ENCODE peak calls at places on chromosomes 2 and 18, in eight cellular contexts. One of them, this sample, is unnamed.

GRCh38 chr2:181892795-181893435 is 1.4 kb downstream of the ITPRID2 start:
- DNase-seq in IMR-90: peak; percentile 58
- DNase-seq in brain microvascular endothelial cell: no peak
- DNase-seq in fibroblast of mammary gland: peak; percentile 57
- DNase-seq in bronchial epithelial cell: peak; percentile 63
- DNase-seq in astrocyte: peak; percentile 60
- DNase-seq in upper lobe of right lung: no peak
- DNase-seq in kidney: no peak
- DNase-seq in this sample: peak; percentile 65

GRCh38 chr2:47402555-47402804 is 476 bp upstream of the MSH2 start:
- DNase-seq in kidney: no peak
- DNase-seq in astrocyte: peak; percentile 23
- DNase-seq in fibroblast of mammary gland: peak; percentile 48
- DNase-seq in upper lobe of right lung: no peak
- DNase-seq in IMR-90: peak; percentile 45
- DNase-seq in bronchial epithelial cell: peak; percentile 39
- DNase-seq in brain microvascular endothelial cell: peak; percentile 18
- DNase-seq in this sample: peak; percentile 39

GRCh38 chr2:138030459-138030858 is 66.2 kb downstream of the HNMT start:
- DNase-seq in IMR-90: peak; percentile 52
- DNase-seq in fibroblast of mammary gland: peak; percentile 35
- DNase-seq in kidney: no peak
- DNase-seq in astrocyte: peak; percentile 98
- DNase-seq in bronchial epithelial cell: peak; percentile 86
- DNase-seq in brain microvascular endothelial cell: peak; percentile 84
- DNase-seq in upper lobe of right lung: no peak
- DNase-seq in this sample: peak; percentile 88

GRCh38 chr2:11155326-11156059 is at the start of gene SLC66A3:
- DNase-seq in astrocyte: peak; percentile 75
- DNase-seq in kidney: no peak
- DNase-seq in bronchial epithelial cell: peak; percentile 77
- DNase-seq in IMR-90: peak; percentile 87
- DNase-seq in fibroblast of mammary gland: peak; percentile 81
- DNase-seq in brain microvascular endothelial cell: peak; percentile 64
- DNase-seq in upper lobe of right lung: no peak
- DNase-seq in this sample: peak; percentile 91

GRCh38 chr18:2104620-2105462 is 466.5 kb downstream of the METTL4 start:
- DNase-seq in astrocyte: peak; percentile 6
- DNase-seq in bronchial epithelial cell: peak; percentile 37
- DNase-seq in brain microvascular endothelial cell: peak; percentile 38
- DNase-seq in fibroblast of mammary gland: peak; percentile 49
- DNase-seq in upper lobe of right lung: peak; percentile 75
- DNase-seq in kidney: no peak
- DNase-seq in IMR-90: peak; percentile 24
- DNase-seq in this sample: peak; percentile 77

GRCh38 chr2:191950132-191950885 is 103.4 kb upstream of the CAVIN2 start:
- DNase-seq in brain microvascular endothelial cell: peak; percentile 15
- DNase-seq in IMR-90: peak; percentile 73
- DNase-seq in upper lobe of right lung: no peak
- DNase-seq in fibroblast of mammary gland: peak; percentile 67
- DNase-seq in bronchial epithelial cell: peak; percentile 62
- DNase-seq in kidney: no peak
- DNase-seq in astrocyte: peak; percentile 56
- DNase-seq in this sample: peak; percentile 57

GRCh38 chr2:86308984-86309695 is 28.3 kb downstream of the REEP1 start:
- DNase-seq in upper lobe of right lung: no peak
- DNase-seq in fibroblast of mammary gland: no peak
- DNase-seq in brain microvascular endothelial cell: no peak
- DNase-seq in bronchial epithelial cell: no peak
- DNase-seq in kidney: no peak
- DNase-seq in astrocyte: no peak
- DNase-seq in IMR-90: no peak
- DNase-seq in this sample: no peak

GRCh38 chr2:216792222-216793001 is 67.5 kb downstream of the TNP1 start:
- DNase-seq in bronchial epithelial cell: peak; percentile 58
- DNase-seq in brain microvascular endothelial cell: peak; percentile 21
- DNase-seq in astrocyte: peak; percentile 83
- DNase-seq in fibroblast of mammary gland: peak; percentile 22
- DNase-seq in upper lobe of right lung: no peak
- DNase-seq in kidney: peak; percentile 91
- DNase-seq in IMR-90: peak; percentile 48
- DNase-seq in this sample: peak; percentile 12

GRCh38 chr2:193743089-193743488 is 1548.4 kb upstream of the TMEFF2 start:
- DNase-seq in IMR-90: no peak
- DNase-seq in astrocyte: no peak
- DNase-seq in upper lobe of right lung: no peak
- DNase-seq in fibroblast of mammary gland: no peak
- DNase-seq in kidney: no peak
- DNase-seq in bronchial epithelial cell: no peak
- DNase-seq in brain microvascular endothelial cell: no peak
- DNase-seq in this sample: no peak

GRCh38 chr2:66694087-66694858 is 259.3 kb downstream of the MEIS1 start:
- DNase-seq in fibroblast of mammary gland: no peak
- DNase-seq in bronchial epithelial cell: no peak
- DNase-seq in astrocyte: no peak
- DNase-seq in upper lobe of right lung: no peak
- DNase-seq in IMR-90: no peak
- DNase-seq in brain microvascular endothelial cell: no peak
- DNase-seq in kidney: no peak
- DNase-seq in this sample: no peak

GRCh38 chr18:961644-962355 is 57.1 kb downstream of the ADCYAP1 start:
- DNase-seq in bronchial epithelial cell: peak; percentile 27
- DNase-seq in astrocyte: no peak
- DNase-seq in fibroblast of mammary gland: peak; percentile 54
- DNase-seq in upper lobe of right lung: no peak
- DNase-seq in brain microvascular endothelial cell: peak; percentile 43
- DNase-seq in IMR-90: peak; percentile 35
- DNase-seq in kidney: peak; percentile 66
- DNase-seq in this sample: peak; percentile 68

GRCh38 chr2:226758886-226759660 is 40.5 kb downstream of the IRS1 start:
- DNase-seq in upper lobe of right lung: no peak
- DNase-seq in brain microvascular endothelial cell: peak; percentile 61
- DNase-seq in fibroblast of mammary gland: peak; percentile 86
- DNase-seq in astrocyte: peak; percentile 66
- DNase-seq in kidney: no peak
- DNase-seq in IMR-90: peak; percentile 87
- DNase-seq in bronchial epithelial cell: peak; percentile 54
- DNase-seq in this sample: peak; percentile 89

GRCh38 chr18:27114842-27115241 is 70.3 kb downstream of the CHST9 start:
- DNase-seq in brain microvascular endothelial cell: no peak
- DNase-seq in IMR-90: no peak
- DNase-seq in bronchial epithelial cell: no peak
- DNase-seq in upper lobe of right lung: no peak
- DNase-seq in fibroblast of mammary gland: no peak
- DNase-seq in kidney: no peak
- DNase-seq in astrocyte: no peak
- DNase-seq in this sample: peak; percentile 3

GRCh38 chr2:173978447-173978846 is 13.3 kb upstream of the SP3 start:
- DNase-seq in bronchial epithelial cell: peak; percentile 82
- DNase-seq in astrocyte: no peak
- DNase-seq in upper lobe of right lung: no peak
- DNase-seq in kidney: no peak
- DNase-seq in IMR-90: peak; percentile 36
- DNase-seq in brain microvascular endothelial cell: no peak
- DNase-seq in fibroblast of mammary gland: peak; percentile 68
- DNase-seq in this sample: no peak

GRCh38 chr2:15880226-15881119 is 59.9 kb upstream of the MYCN start:
- DNase-seq in bronchial epithelial cell: no peak
- DNase-seq in kidney: no peak
- DNase-seq in IMR-90: no peak
- DNase-seq in fibroblast of mammary gland: no peak
- DNase-seq in astrocyte: no peak
- DNase-seq in upper lobe of right lung: no peak
- DNase-seq in brain microvascular endothelial cell: no peak
- DNase-seq in this sample: no peak

GRCh38 chr2:178732913-178733312 is 74.3 kb downstream of the TTN start:
- DNase-seq in fibroblast of mammary gland: no peak
- DNase-seq in upper lobe of right lung: no peak
- DNase-seq in bronchial epithelial cell: no peak
- DNase-seq in astrocyte: no peak
- DNase-seq in kidney: no peak
- DNase-seq in IMR-90: no peak
- DNase-seq in brain microvascular endothelial cell: no peak
- DNase-seq in this sample: no peak

GRCh38 chr2:102050854-102051391 is 59.2 kb downstream of the IL1R2 start:
- DNase-seq in brain microvascular endothelial cell: peak; percentile 83
- DNase-seq in bronchial epithelial cell: no peak
- DNase-seq in astrocyte: peak; percentile 82
- DNase-seq in IMR-90: peak; percentile 91
- DNase-seq in fibroblast of mammary gland: peak; percentile 95
- DNase-seq in upper lobe of right lung: peak; percentile 73
- DNase-seq in kidney: peak; percentile 93
- DNase-seq in this sample: peak; percentile 92

GRCh38 chr2:219417374-219417773 is 803 bp upstream of the DES start:
- DNase-seq in astrocyte: no peak
- DNase-seq in upper lobe of right lung: no peak
- DNase-seq in brain microvascular endothelial cell: no peak
- DNase-seq in fibroblast of mammary gland: no peak
- DNase-seq in kidney: no peak
- DNase-seq in IMR-90: no peak
- DNase-seq in bronchial epithelial cell: no peak
- DNase-seq in this sample: no peak

GRCh38 chr18:596288-596881 is 403 bp upstream of the CLUL1 start:
- DNase-seq in kidney: peak; percentile 87
- DNase-seq in astrocyte: no peak
- DNase-seq in upper lobe of right lung: no peak
- DNase-seq in IMR-90: no peak
- DNase-seq in brain microvascular endothelial cell: no peak
- DNase-seq in fibroblast of mammary gland: no peak
- DNase-seq in bronchial epithelial cell: peak; percentile 53
- DNase-seq in this sample: no peak

GRCh38 chr2:207876834-207877535 is 107.3 kb upstream of the FZD5 start:
- DNase-seq in brain microvascular endothelial cell: no peak
- DNase-seq in kidney: no peak
- DNase-seq in astrocyte: no peak
- DNase-seq in IMR-90: no peak
- DNase-seq in fibroblast of mammary gland: no peak
- DNase-seq in upper lobe of right lung: no peak
- DNase-seq in bronchial epithelial cell: no peak
- DNase-seq in this sample: no peak

GRCh38 chr2:175435012-175435411 is 253.5 kb upstream of the ATP5MC3 start:
- DNase-seq in kidney: no peak
- DNase-seq in bronchial epithelial cell: peak; percentile 55
- DNase-seq in IMR-90: no peak
- DNase-seq in brain microvascular endothelial cell: no peak
- DNase-seq in upper lobe of right lung: no peak
- DNase-seq in astrocyte: no peak
- DNase-seq in fibroblast of mammary gland: no peak
- DNase-seq in this sample: no peak

GRCh38 chr2:160271166-160272086 is 71.4 kb upstream of the ITGB6 start:
- DNase-seq in bronchial epithelial cell: no peak
- DNase-seq in brain microvascular endothelial cell: no peak
- DNase-seq in upper lobe of right lung: peak; percentile 73
- DNase-seq in astrocyte: no peak
- DNase-seq in IMR-90: no peak
- DNase-seq in fibroblast of mammary gland: no peak
- DNase-seq in kidney: peak; percentile 57
- DNase-seq in this sample: no peak

GRCh38 chr2:160269803-160270570 is 69.9 kb upstream of the ITGB6 start:
- DNase-seq in brain microvascular endothelial cell: peak; percentile 87
- DNase-seq in kidney: peak; percentile 97
- DNase-seq in upper lobe of right lung: peak; percentile 93
- DNase-seq in astrocyte: peak; percentile 88
- DNase-seq in fibroblast of mammary gland: peak; percentile 93
- DNase-seq in bronchial epithelial cell: peak; percentile 62
- DNase-seq in IMR-90: peak; percentile 92
- DNase-seq in this sample: peak; percentile 97

GRCh38 chr2:160268382-160268781 is 68.3 kb upstream of the ITGB6 start:
- DNase-seq in astrocyte: no peak
- DNase-seq in brain microvascular endothelial cell: no peak
- DNase-seq in fibroblast of mammary gland: no peak
- DNase-seq in upper lobe of right lung: no peak
- DNase-seq in bronchial epithelial cell: no peak
- DNase-seq in kidney: no peak
- DNase-seq in IMR-90: no peak
- DNase-seq in this sample: no peak

GRCh38 chr2:160270571-160271113 is 70.6 kb upstream of the ITGB6 start:
- DNase-seq in IMR-90: no peak
- DNase-seq in kidney: peak; percentile 58
- DNase-seq in bronchial epithelial cell: peak; percentile 77
- DNase-seq in upper lobe of right lung: peak; percentile 70
- DNase-seq in fibroblast of mammary gland: no peak
- DNase-seq in astrocyte: peak; percentile 65
- DNase-seq in brain microvascular endothelial cell: no peak
- DNase-seq in this sample: no peak

GRCh38 chr2:160269365-160269764 is 69.3 kb upstream of the ITGB6 start:
- DNase-seq in kidney: no peak
- DNase-seq in brain microvascular endothelial cell: no peak
- DNase-seq in fibroblast of mammary gland: no peak
- DNase-seq in IMR-90: no peak
- DNase-seq in astrocyte: peak; percentile 34
- DNase-seq in bronchial epithelial cell: no peak
- DNase-seq in upper lobe of right lung: no peak
- DNase-seq in this sample: no peak
- H3K4me3 ChIP-seq in kidney: peak overlapping the region; percentile 62
- H3K4me3 ChIP-seq in brain microvascular endothelial cell: peak overlapping the region; percentile 46
- H3K4me3 ChIP-seq in fibroblast of mammary gland: no peak overlapping the region
- H3K4me3 ChIP-seq in IMR-90: peak overlapping the region; percentile 43
- H3K4me3 ChIP-seq in astrocyte: peak overlapping the region; percentile 46
- H3K4me3 ChIP-seq in bronchial epithelial cell: peak overlapping the region; percentile 42
- H3K4me3 ChIP-seq in upper lobe of right lung: peak overlapping the region; percentile 55
- H3K4me3 ChIP-seq in this sample: peak overlapping the region; percentile 55

GRCh38 chr2:127906206-127906926 is 20.6 kb upstream of the AMMECR1L start:
- DNase-seq in bronchial epithelial cell: no peak
- DNase-seq in kidney: no peak
- DNase-seq in brain microvascular endothelial cell: no peak
- DNase-seq in fibroblast of mammary gland: no peak
- DNase-seq in IMR-90: no peak
- DNase-seq in astrocyte: no peak
- DNase-seq in upper lobe of right lung: no peak
- DNase-seq in this sample: no peak
- TF ChIP-seq CTCF in bronchial epithelial cell: no peak
- TF ChIP-seq CTCF in kidney: no peak
- TF ChIP-seq CTCF in brain microvascular endothelial cell: no peak
- TF ChIP-seq CTCF in fibroblast of mammary gland: no peak
- TF ChIP-seq CTCF in IMR-90: no peak
- TF ChIP-seq CTCF in astrocyte: no peak
- TF ChIP-seq CTCF in upper lobe of right lung: no peak
- TF ChIP-seq CTCF in this sample: no peak

GRCh38 chr2:119432882-119433522 is 1.3 kb downstream of the TMEM37 start:
- DNase-seq in fibroblast of mammary gland: no peak
- DNase-seq in brain microvascular endothelial cell: no peak
- DNase-seq in IMR-90: no peak
- DNase-seq in bronchial epithelial cell: no peak
- DNase-seq in kidney: no peak
- DNase-seq in astrocyte: no peak
- DNase-seq in upper lobe of right lung: no peak
- DNase-seq in this sample: no peak
- H3K4me3 ChIP-seq in fibroblast of mammary gland: no peak overlapping the region
- H3K4me3 ChIP-seq in brain microvascular endothelial cell: no peak overlapping the region
- H3K4me3 ChIP-seq in IMR-90: no peak overlapping the region
- H3K4me3 ChIP-seq in bronchial epithelial cell: no peak overlapping the region
- H3K4me3 ChIP-seq in kidney: peak overlapping the region; percentile 97
- H3K4me3 ChIP-seq in astrocyte: no peak overlapping the region
- H3K4me3 ChIP-seq in upper lobe of right lung: peak overlapping the region; percentile 70
- H3K4me3 ChIP-seq in this sample: peak overlapping the region; percentile 60

GRCh38 chr18:5339202-5339834 is 43.8 kb upstream of the ZBTB14 start:
- DNase-seq in fibroblast of mammary gland: no peak
- DNase-seq in kidney: no peak
- DNase-seq in astrocyte: no peak
- DNase-seq in IMR-90: no peak
- DNase-seq in upper lobe of right lung: no peak
- DNase-seq in brain microvascular endothelial cell: no peak
- DNase-seq in bronchial epithelial cell: no peak
- DNase-seq in this sample: no peak
- TF ChIP-seq CTCF in fibroblast of mammary gland: no peak
- TF ChIP-seq CTCF in kidney: no peak
- TF ChIP-seq CTCF in astrocyte: no peak
- TF ChIP-seq CTCF in IMR-90: no peak
- TF ChIP-seq CTCF in upper lobe of right lung: no peak
- TF ChIP-seq CTCF in brain microvascular endothelial cell: no peak
- TF ChIP-seq CTCF in bronchial epithelial cell: no peak
- TF ChIP-seq CTCF in this sample: no peak